ENCODE peak calls at places on chromosome 7, in six cellular contexts. X is heart right ventricle; Q is effector memory CD4-positive, alpha-beta T cell; Z is neural progenitor cell; N is psoas muscle; L is DND-41. M is an unnamed sample. For H3K36me3 and H3K4me1, the result is how much of the 10 kb centered on the place peaks cover.

GRCh38 chr7:49563693-49564378 is 209.6 kb upstream of the VWC2 start:
- DNase-seq in X (no peak), Q (no peak), Z (no peak), N (no peak), L (no peak), M (no peak)

GRCh38 chr7:123355576-123356195 is 155.9 kb upstream of the SLC13A1 start:
- DNase-seq in X (no peak), Q (no peak), Z (peak), N (no peak), L (no peak), M (no peak)

GRCh38 chr7:70301673-70302072 is 703.4 kb downstream of the AUTS2 start:
- DNase-seq in X (no peak), Q (no peak), Z (no peak), N (no peak), L (peak), M (no peak)

GRCh38 chr7:133561361-133561760 is 308.5 kb downstream of the EXOC4 start:
- DNase-seq in X (no peak), Q (no peak), Z (no peak), N (no peak), L (no peak), M (no peak)

GRCh38 chr7:77415474-77415821 is 701 bp downstream of the GSAP start:
- DNase-seq in X (no peak), Q (no peak), Z (peak), N (no peak), L (no peak), M (peak)

GRCh38 chr7:428896-429827 is 90.5 kb downstream of the PDGFA start:
- DNase-seq in X (no peak), Q (no peak), Z (no peak), N (no peak), L (no peak), M (no peak)

GRCh38 chr7:138033241-138033640 is 31.4 kb upstream of the CREB3L2 start:
- DNase-seq in X (no peak), Q (no peak), Z (no peak), N (no peak), L (no peak), M (no peak)

GRCh38 chr7:69395072-69395714 is 203.1 kb upstream of the AUTS2 start:
- DNase-seq in X (no peak), Q (no peak), Z (no peak), N (no peak), L (peak), M (no peak)

GRCh38 chr7:77439572-77439971 is 23.4 kb upstream of the GSAP start:
- DNase-seq in X (peak), Q (no peak), Z (peak), N (peak), L (no peak), M (no peak)

DNA sequence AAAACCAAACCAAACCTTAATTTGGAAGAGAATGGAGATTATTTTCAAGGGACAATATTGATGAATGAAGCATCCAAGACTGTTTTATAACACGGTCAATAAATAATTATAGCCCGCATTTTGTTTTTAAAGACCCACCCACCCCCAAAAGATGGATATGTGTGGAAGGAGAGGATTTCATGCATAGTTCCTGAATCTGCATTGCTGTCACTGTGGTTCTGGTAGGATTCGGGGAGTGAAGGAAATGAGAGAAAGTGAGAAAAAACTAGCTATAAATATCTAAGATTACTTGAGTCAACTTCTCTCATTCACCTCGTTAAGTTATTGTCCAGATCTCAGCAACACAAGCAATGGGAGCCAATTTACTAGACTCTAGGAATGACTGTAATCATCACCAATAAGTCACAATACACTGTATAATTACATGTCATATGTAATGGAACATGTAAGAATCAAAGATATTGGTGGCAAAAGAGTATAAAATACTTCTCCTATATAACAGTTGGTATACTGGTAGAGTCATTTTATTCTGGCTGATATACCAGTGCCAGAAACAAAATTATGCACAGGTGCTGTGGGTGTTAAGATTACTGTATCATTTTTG is 30.2 kb downstream of the NAMPT start:
- DNase-seq in X (no peak), Q (no peak), Z (no peak), N (no peak), L (no peak), M (no peak)
- H3K36me3 ChIP-seq in X (under half), Q (under half), Z (under half), N (half or more), L (half or more), M (under half)

DNA sequence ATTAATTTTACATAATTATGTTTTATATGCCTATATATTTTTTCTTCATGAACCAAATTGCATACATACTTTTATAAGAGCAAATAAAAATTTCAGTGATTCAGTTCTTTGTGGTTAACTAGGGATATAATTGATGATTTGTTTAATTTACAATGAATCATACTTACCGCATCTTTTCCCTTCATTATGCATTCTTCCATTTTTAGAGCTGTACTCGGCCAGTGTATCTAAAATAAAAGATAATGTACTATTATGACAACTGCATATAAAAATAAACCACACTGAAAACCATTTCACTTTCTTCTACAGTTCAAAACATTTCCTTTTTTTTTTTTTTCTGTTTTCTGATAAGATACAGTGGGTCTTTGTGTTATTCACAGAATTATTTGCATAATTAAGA is 179.9 kb downstream of the SEMA3E start:
- DNase-seq in X (no peak), Q (no peak), Z (no peak), N (no peak), L (no peak), M (no peak)
- H3K4me3 ChIP-seq in X (no peak), Q (no peak), Z (no peak), N (no peak), L (no peak), M (no peak)

GRCh38 chr7:37756797-37757551 is 73.4 kb downstream of the GPR141 start:
- DNase-seq in X (no peak), Q (no peak), Z (no peak), N (no peak), L (no peak), M (no peak)

GRCh38 chr7:37758467-37758866 is 74.9 kb downstream of the GPR141 start:
- DNase-seq in X (no peak), Q (no peak), Z (no peak), N (no peak), L (no peak), M (no peak)

GRCh38 chr7:37757563-37757962 is 74.0 kb downstream of the GPR141 start:
- DNase-seq in X (no peak), Q (no peak), Z (no peak), N (no peak), L (no peak), M (no peak)

GRCh38 chr7:37753398-37753797 is 69.8 kb downstream of the GPR141 start:
- DNase-seq in X (no peak), Q (no peak), Z (no peak), N (no peak), L (no peak), M (no peak)
- H3K4me1 ChIP-seq in X (under half), Q (under half), Z (under half), N (under half), L (under half), M (under half)

GRCh38 chr7:151121380-151122170 is 35.3 kb downstream of the AGAP3 start:
- DNase-seq in X (no peak), Q (no peak), Z (no peak), N (no peak), L (no peak), M (no peak)
- H3K36me3 ChIP-seq in X (under half), Q (under half), Z (under half), N (half or more), L (under half), M (under half)

DNA sequence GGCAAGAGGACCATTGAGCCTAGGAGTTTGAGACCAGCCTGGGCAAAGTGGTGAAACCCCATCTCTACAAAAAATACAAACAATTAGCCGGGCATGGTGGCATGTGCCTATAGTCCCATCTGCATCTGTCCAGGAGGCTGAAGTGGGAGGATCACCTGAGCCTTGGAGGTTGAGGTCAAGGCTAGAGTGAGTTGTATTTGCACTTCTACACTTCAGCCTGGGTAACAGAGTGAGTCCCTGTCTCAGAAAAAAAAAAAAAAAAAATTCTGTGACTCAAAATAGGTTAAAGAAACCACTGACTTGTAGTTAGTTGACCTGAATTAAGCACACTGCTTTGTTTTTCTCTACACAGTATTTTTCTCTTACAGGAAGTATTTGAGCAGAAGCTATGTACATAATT is 74.4 kb downstream of the METTL2B start:
- DNase-seq in X (no peak), Q (no peak), Z (no peak), N (no peak), L (no peak), M (no peak)
- H3K4me3 ChIP-seq in X (no peak), Q (no peak), Z (no peak), N (no peak), L (no peak), M (no peak)

DNA sequence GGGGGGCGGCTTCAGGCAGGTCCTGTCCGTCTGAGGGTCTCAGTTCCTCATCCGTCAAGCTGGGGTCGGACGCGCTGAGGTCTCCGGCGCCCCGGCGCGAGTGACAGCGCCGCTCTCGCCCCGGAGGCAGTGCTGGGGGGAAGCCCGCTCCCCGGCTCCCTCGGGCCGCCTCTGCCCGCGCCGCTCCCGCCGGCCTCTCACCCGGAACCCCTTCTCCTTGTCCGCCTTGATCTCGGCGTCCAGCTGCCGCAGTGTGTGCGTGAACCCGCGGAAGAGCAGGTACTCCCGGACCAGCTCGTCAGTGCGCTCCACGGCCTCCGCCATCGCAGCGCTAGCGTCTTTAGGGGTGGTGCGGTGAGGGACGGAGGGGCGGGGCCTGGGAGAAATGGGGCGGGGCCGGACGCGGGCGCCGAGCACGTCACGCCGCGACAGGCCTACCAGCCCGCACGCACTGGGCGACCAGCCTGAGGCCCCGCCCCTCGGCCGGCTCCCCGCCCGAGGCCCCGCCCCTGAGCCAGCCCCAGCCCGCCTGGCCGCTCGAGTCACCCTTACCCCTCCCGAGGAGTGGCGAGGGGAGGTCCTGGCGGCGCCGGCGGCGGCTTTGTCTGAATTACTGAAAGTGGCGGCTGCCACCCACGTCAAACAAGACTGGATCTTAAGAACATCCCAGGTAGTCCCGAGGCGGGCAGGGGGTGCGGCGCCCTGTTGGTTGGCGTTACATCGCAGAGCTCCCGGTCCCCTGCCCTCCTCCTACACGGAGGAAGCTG is at the start of gene WDR91:
- DNase-seq in X (peak), Q (peak), Z (peak), N (peak), L (peak), M (peak)
- H3K4me1 ChIP-seq in X (under half), Q (under half), Z (under half), N (under half), L (under half), M (under half)

DNA sequence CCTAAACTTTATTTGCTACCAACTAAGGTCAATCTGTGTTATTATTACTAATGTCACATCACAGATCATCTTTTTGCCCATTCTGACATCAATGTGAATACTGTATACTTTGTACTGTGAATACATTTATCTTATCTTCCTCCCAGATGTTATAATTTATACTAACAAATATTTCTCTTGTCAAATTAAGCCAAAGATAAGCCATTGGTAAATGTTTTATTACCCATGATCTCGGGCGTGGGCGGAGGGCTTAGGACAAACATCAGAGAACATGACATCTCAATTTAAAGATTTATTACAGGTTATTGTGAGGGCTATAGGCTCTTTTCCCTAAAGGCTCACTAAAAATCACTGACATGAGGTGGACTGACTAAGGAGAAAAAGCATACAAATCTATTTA is 58.1 kb upstream of the DGKB start:
- DNase-seq in X (no peak), Q (no peak), Z (no peak), N (no peak), L (no peak), M (no peak)
- H3K36me3 ChIP-seq in X (under half), Q (under half), Z (under half), N (under half), L (under half), M (under half)

GRCh38 chr7:100627238-100627549 is 14.2 kb downstream of the TFR2 start:
- DNase-seq in X (no peak), Q (no peak), Z (no peak), N (no peak), L (no peak), M (no peak)

GRCh38 chr7:100623951-100624824 is 11.8 kb downstream of the MOSPD3 start:
- DNase-seq in X (no peak), Q (no peak), Z (no peak), N (no peak), L (no peak), M (no peak)

GRCh38 chr7:100626055-100626454 is 13.7 kb downstream of the MOSPD3 start:
- DNase-seq in X (no peak), Q (no peak), Z (no peak), N (no peak), L (no peak), M (no peak)

GRCh38 chr7:100629117-100629711 is 12.1 kb downstream of the TFR2 start:
- DNase-seq in X (no peak), Q (no peak), Z (peak), N (no peak), L (peak), M (no peak)

DNA sequence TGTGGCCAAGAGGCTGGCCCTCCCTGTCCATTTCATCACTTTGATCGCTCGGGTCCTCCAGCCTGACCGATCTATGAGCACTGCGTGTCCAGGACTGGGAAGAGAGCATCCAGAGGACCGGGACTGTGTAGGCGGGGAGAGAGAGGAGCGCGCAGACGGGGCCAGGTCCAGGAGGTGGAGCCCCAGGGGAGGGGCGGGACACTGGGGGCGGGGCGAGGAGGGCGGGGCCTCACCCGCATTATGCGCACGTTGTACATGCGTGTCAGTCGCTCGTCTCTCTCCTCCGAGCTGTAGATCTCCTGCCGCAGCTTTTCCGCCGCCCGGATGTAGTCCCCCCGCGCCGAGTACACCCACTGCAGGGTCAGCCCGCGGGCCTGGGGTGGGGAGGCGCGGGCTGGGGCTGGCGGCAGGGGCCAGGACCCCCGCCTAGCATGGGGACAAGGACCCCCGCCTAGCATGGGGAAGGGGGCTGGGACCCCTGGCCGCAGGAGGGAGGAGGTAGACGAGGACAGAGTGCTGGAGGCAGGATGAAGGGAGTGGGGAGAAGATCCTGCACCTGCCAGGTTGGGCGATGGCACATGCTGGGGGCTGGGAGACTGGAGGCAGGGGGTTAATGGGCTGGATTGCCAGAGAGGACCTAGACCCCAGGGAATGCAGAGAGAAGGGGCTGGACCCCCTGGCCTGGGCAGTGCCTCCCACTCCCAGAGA is 14.3 kb downstream of the MOSPD3 start:
- DNase-seq in X (peak), Q (peak), Z (peak), N (peak), L (peak), M (peak)
- H3K4me3 ChIP-seq in X (peak), Q (peak), Z (peak), N (peak), L (peak), M (peak)

GRCh38 chr7:90755041-90755440 is 158.9 kb downstream of the CDK14 start:
- DNase-seq in X (no peak), Q (no peak), Z (no peak), N (no peak), L (no peak), M (no peak)
- H3K4me1 ChIP-seq in X (under half), Q (under half), Z (under half), N (under half), L (under half), M (under half)

DNA sequence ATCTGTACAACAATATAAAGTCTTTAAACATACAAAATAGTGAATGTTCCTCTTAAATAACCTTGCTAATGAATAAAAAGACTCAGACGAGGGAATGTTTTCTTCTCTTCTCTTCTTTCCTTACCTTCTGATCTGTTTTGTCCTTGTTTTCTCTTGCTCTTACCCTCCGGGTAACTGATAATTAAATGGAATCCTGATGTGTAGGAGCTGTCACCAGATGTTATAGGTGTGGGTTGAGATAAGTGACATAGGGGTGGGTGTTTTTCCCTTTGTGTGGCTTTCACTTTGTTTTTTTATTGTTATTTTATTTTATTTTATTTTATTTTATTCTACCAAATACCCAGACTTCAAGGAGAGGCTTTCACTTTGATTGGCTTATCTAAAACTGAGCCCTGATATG is 25.4 kb downstream of the ANLN start:
- DNase-seq in X (no peak), Q (no peak), Z (no peak), N (no peak), L (no peak), M (no peak)
- H3K36me3 ChIP-seq in X (under half), Q (under half), Z (under half), N (under half), L (half or more), M (under half)

M was measured in CD4-positive, alpha-beta memory T cell.